ENCODE peak calls at places on chromosomes 16 and 17, in ten cellular contexts. T is heart right ventricle; X is choroid plexus epithelial cell; A is lower lobe of right lung; P is MM.1S; F is CD8-positive, alpha-beta T cell; B is colonic mucosa; K is glutamatergic neuron; Y is uterus; O is WTC11. V is an unnamed sample.

GRCh38 chr17:4599505-4600281 is 15.4 kb downstream of the SMTNL2 start:
- DNase-seq in O (peak; percentile 71), K (peak; percentile 75), F (no peak), A (no peak), B (peak; percentile 44), P (no peak), X (peak; percentile 71), Y (peak; percentile 87), T (peak; percentile 71), V (no peak)

GRCh38 chr16:24418729-24419128 is 120.6 kb upstream of the RBBP6 start:
- DNase-seq in X (no peak), P (no peak), F (no peak), Y (no peak), A (no peak), B (no peak), T (no peak), K (no peak), O (no peak), V (no peak)

GRCh38 chr17:81200695-81201580 is 21.8 kb downstream of the CEP131 start:
- DNase-seq in K (peak; percentile 63), B (peak; percentile 75), P (peak; percentile 31), T (no peak), O (no peak), A (peak; percentile 63), X (peak; percentile 89), F (no peak), Y (no peak), V (peak; percentile 33)

GRCh38 chr17:42050360-42051012 is at the start of gene C17orf113:
- DNase-seq in F (no peak), Y (peak; percentile 50), T (peak; percentile 59), A (peak; percentile 71), K (peak; percentile 80), B (peak; percentile 59), O (peak; percentile 75), P (peak; percentile 51), X (peak; percentile 22), V (peak; percentile 55)

GRCh38 chr17:76820039-76820438 is 48.2 kb upstream of the MGAT5B start:
- DNase-seq in O (no peak), Y (no peak), A (no peak), P (no peak), K (no peak), F (no peak), X (no peak), T (no peak), B (no peak), V (no peak)

GRCh38 chr16:12532871-12533610 is 270.6 kb downstream of the CPPED1 start:
- DNase-seq in Y (no peak), A (no peak), K (no peak), B (no peak), O (no peak), T (no peak), X (no peak), F (peak; percentile 3), P (no peak), V (no peak)

GRCh38 chr17:32596666-32597065 is 109.9 kb downstream of the CDK5R1 start:
- DNase-seq in Y (no peak), O (no peak), X (peak; percentile 41), P (peak; percentile 88), K (peak; percentile 65), T (no peak), F (no peak), B (no peak), A (no peak), V (no peak)

GRCh38 chr16:11682655-11683096 is 14.4 kb downstream of the SNN start:
- DNase-seq in K (no peak), B (no peak), A (no peak), F (no peak), X (peak; percentile 94), Y (no peak), P (peak; percentile 64), O (no peak), T (no peak), V (peak; percentile 61)

GRCh38 chr16:26316683-26317464 is 625.1 kb downstream of the HS3ST4 start:
- DNase-seq in B (no peak), X (no peak), T (no peak), P (no peak), A (no peak), F (no peak), K (no peak), Y (no peak), O (peak; percentile 65), V (no peak)

GRCh38 chr17:34242553-34242952 is 12.5 kb upstream of the CCL2 start:
- DNase-seq in Y (no peak), O (no peak), K (no peak), P (no peak), B (no peak), T (no peak), F (no peak), X (no peak), A (no peak), V (no peak)

GRCh38 chr17:29150191-29150590 is 30.0 kb downstream of the MYO18A start:
- DNase-seq in A (no peak), B (no peak), X (no peak), Y (no peak), P (no peak), K (no peak), F (no peak), T (no peak), O (no peak), V (peak; percentile 61)

GRCh38 chr17:31472137-31472536 is 80.7 kb downstream of the RAB11FIP4 start:
- DNase-seq in A (no peak), T (no peak), K (no peak), B (no peak), Y (no peak), O (no peak), F (no peak), X (no peak), P (no peak), V (no peak)

GRCh38 chr17:75937652-75938051 is 3.2 kb downstream of the FBF1 start:
- DNase-seq in O (no peak), T (no peak), A (no peak), B (no peak), F (no peak), K (no peak), P (no peak), Y (no peak), X (no peak), V (no peak)

GRCh38 chr17:50676065-50676975 is 31.4 kb downstream of the ANKRD40 start:
- DNase-seq in B (peak; percentile 58), X (no peak), T (no peak), P (no peak), O (no peak), F (no peak), A (no peak), K (no peak), Y (no peak), V (no peak)

DNA sequence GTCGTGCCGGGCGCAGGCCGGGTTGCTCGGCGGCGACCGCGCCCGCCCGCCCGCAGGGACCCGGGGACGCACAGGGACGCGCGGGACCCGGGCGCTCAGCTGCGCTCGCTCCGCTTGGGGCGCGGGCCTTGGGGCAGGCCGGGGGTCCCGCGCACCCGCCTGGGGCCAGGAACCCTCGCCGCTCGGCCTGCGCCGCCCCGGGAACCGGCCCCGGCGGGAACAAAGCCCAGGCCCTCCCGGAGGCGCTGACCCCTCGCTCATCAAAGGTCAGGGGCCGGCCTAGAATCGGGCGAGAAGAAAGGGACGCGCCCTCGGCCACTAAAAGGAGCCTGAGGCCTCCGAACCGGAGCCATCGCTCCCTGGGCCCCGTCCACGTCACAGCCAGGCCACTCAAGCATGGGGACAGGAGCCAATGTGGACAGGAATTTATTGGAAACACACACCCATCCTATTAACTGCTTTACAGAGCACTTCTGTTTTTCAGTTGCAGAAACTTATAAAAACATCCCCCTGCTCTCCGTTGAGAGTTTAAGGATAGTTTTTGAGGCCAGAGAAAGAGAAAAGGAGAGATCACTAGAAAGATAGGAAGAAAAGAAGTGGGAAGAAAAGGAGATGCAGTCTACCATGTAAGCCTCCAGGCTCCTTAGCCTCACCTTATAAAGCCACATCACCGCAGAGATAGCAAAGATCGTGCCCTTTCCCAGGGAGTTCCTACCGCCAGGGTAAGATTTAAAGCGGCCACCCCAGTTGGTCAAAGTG is 543 bp upstream of the ZFHX3 start:
- DNase-seq in X (no peak), A (peak; percentile 83), P (no peak), O (no peak), B (no peak), T (peak; percentile 78), K (peak; percentile 59), F (no peak), Y (peak; percentile 60), V (no peak)
- TF ChIP-seq CTCF in X (no peak), A (no peak), P (no peak), O (no peak), B (no peak), T (no peak), K (no peak), F (no peak), Y (peak; percentile 38), V (peak; percentile 15)

GRCh38 chr16:23296994-23297393 is 5.1 kb upstream of the SCNN1B start:
- DNase-seq in P (peak; percentile 62), K (peak; percentile 48), X (no peak), F (no peak), B (peak; percentile 48), A (no peak), Y (no peak), T (no peak), O (peak; percentile 68), V (no peak)
- TF ChIP-seq CTCF in P (peak; percentile 63), K (no peak), X (no peak), F (no peak), B (no peak), A (peak; percentile 39), Y (no peak), T (no peak), O (no peak), V (peak; percentile 15)

GRCh38 chr16:52581530-52581929 is 34.6 kb upstream of the TOX3 start:
- DNase-seq in P (no peak), K (no peak), T (no peak), Y (no peak), O (no peak), B (no peak), A (no peak), X (no peak), F (no peak), V (no peak)
- TF ChIP-seq CTCF in P (no peak), K (no peak), T (no peak), Y (no peak), O (no peak), B (no peak), A (no peak), X (no peak), F (no peak), V (no peak)

DNA sequence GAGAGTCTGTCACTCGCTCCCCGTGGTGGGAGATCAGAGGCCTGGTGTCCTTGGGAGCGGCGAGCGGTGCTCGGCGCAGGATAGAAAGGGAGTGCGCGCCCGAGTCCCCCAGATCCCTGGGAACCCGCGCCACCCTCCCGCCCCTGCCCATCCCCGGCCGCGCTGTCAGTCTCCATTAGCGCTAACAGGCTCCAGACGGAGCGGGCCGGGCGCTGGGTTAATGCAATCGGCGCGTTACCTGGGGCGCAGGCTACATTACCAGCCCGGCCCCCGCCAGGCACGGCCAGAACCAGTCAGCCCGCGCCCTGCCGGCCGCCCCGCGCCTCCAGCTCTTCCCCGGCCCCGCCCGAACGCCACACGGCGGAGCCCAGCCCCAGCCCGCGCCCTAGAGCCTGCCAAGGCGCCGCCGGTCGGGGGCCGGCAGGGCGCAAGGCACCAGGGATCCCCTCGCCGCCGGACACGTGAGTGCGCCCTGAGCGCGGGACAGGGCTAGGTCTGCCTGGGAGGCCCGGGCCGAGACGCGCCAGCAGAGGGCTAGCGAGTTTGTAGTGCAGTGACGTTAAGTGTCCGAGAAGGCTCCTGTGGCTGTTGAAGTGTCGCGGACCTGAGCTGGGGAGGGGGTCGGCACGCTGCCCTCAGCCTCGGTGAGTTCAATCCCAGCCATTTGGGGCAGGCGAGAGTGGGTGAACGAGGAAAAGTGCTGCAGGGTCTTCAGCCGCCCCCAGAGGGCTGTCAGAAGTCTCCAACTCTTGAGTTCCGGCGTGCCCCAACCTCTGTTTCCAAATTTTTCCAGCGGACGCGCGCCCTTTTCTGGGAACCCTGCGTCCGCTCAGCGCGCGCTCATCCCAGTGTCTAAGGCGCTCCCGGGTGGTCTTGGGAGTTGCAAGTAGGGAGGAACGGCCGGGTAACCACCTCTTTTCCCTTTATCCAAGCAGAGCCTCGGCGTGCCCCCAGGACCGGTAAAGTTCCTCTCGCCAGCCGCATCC is at the start of gene SLC6A2:
- DNase-seq in X (no peak), K (peak; percentile 65), F (no peak), O (peak; percentile 67), A (no peak), P (no peak), B (no peak), T (peak; percentile 29), Y (no peak), V (peak; percentile 19)
- TF ChIP-seq CTCF in X (no peak), K (no peak), F (no peak), O (no peak), A (no peak), P (no peak), B (no peak), T (no peak), Y (no peak), V (no peak)